ENCODE peak calls at places on chromosomes 1 and 21, in four cellular contexts. Z is A549, K is HepG2, U is K562. T is an unnamed sample.
A peak's percentile ranks its signal among the peaks of the same experiment; 100 is the strongest.

GRCh38 chr21:46552274-46552673 is 52.6 kb downstream of the S100B start:
- DNase-seq in Z (no peak), K (no peak), U (no peak), T (peak; percentile 50)

GRCh38 chr1:30697977-30698376 is 25.4 kb downstream of the MATN1 start:
- DNase-seq in Z (no peak), K (no peak), U (no peak), T (no peak)

GRCh38 chr1:245686446-245687030 is 531.8 kb downstream of the KIF26B start:
- DNase-seq in Z (no peak), K (no peak), U (no peak), T (no peak)

GRCh38 chr1:202220733-202221132 is 27.1 kb downstream of the LGR6 start:
- DNase-seq in Z (no peak), K (no peak), U (no peak), T (no peak)

GRCh38 chr1:47738560-47739182 is 258.5 kb downstream of the TRABD2B start:
- DNase-seq in Z (peak; percentile 12), K (peak; percentile 35), U (peak; percentile 78), T (peak; percentile 20)

GRCh38 chr1:110176299-110176956 is 26.1 kb downstream of the SLC6A17 start:
- DNase-seq in Z (no peak), K (no peak), U (no peak), T (no peak)

GRCh38 chr1:196366817-196367495 is 241.3 kb downstream of the KCNT2 start:
- DNase-seq in Z (no peak), K (no peak), U (no peak), T (no peak)

GRCh38 chr1:181469829-181470228 is 13.5 kb upstream of the CACNA1E start:
- DNase-seq in Z (peak; percentile 64), K (no peak), U (peak; percentile 34), T (peak; percentile 19)

GRCh38 chr1:200409761-200410565 is at the start of gene ZNF281:
- DNase-seq in Z (peak; percentile 92), K (peak; percentile 85), U (peak; percentile 98), T (peak; percentile 96)

GRCh38 chr1:209560952-209561351 is 22.6 kb upstream of the CAMK1G start:
- DNase-seq in Z (no peak), K (no peak), U (no peak), T (no peak)

GRCh38 chr1:42848823-42849537 is 2.6 kb downstream of the ZNF691 start:
- DNase-seq in Z (no peak), K (no peak), U (no peak), T (no peak)

GRCh38 chr1:87295720-87296119 is 33.0 kb upstream of the LMO4 start:
- DNase-seq in Z (no peak), K (no peak), U (no peak), T (no peak)

GRCh38 chr1:63379583-63379982 is 12.2 kb downstream of the ALG6 start:
- DNase-seq in Z (no peak), K (no peak), U (no peak), T (no peak)

GRCh38 chr1:2481885-2482284 is 5.8 kb downstream of the PLCH2 start:
- DNase-seq in Z (no peak), K (no peak), U (no peak), T (no peak)

GRCh38 chr1:42334240-42335049 is 590 bp downstream of the FOXJ3 start:
- DNase-seq in Z (peak; percentile 69), K (peak; percentile 65), U (no peak), T (peak; percentile 75)

GRCh38 chr1:43296207-43296606 is 4.6 kb upstream of the TIE1 start:
- DNase-seq in Z (no peak), K (no peak), U (no peak), T (no peak)

GRCh38 chr1:206581571-206581981 is 30.7 kb downstream of the EIF2D start:
- DNase-seq in Z (no peak), K (no peak), U (no peak), T (no peak)

GRCh38 chr1:99548924-99549605 is 96.8 kb upstream of the PALMD start:
- DNase-seq in Z (no peak), K (no peak), U (no peak), T (no peak)

GRCh38 chr1:224348137-224348536 is 8.5 kb upstream of the CNIH4 start:
- DNase-seq in Z (no peak), K (no peak), U (no peak), T (no peak)

GRCh38 chr1:156401681-156402081 is 32.7 kb downstream of the RHBG start:
- DNase-seq in Z (no peak), K (no peak), U (no peak), T (no peak)

GRCh38 chr1:245840971-245841370 is 666.1 kb downstream of the SMYD3 start:
- DNase-seq in Z (no peak), K (no peak), U (no peak), T (no peak)

GRCh38 chr1:244254467-244254866 is 197.2 kb downstream of the ADSS2 start:
- DNase-seq in Z (no peak), K (no peak), U (no peak), T (peak; percentile 96)

GRCh38 chr21:43193651-43194302 is 25.0 kb downstream of the CRYAA start:
- DNase-seq in Z (no peak), K (no peak), U (no peak), T (peak; percentile 77)

GRCh38 chr1:115492880-115493279 is 148.9 kb upstream of the VANGL1 start:
- DNase-seq in Z (no peak), K (no peak), U (no peak), T (no peak)

GRCh38 chr1:65422241-65423203 is 2.1 kb downstream of the LEPR start:
- DNase-seq in Z (peak; percentile 38), K (no peak), U (no peak), T (peak; percentile 2)

GRCh38 chr21:31252091-31252490 is 92.0 kb downstream of the TIAM1 start:
- DNase-seq in Z (no peak), K (no peak), U (no peak), T (no peak)

GRCh38 chr1:54926955-54927354 is 40.0 kb upstream of the DHCR24 start:
- DNase-seq in Z (no peak), K (peak; percentile 51), U (no peak), T (no peak)
- TF ChIP-seq MAX in Z (no peak), K (no peak), U (no peak), T (no peak)

DNA sequence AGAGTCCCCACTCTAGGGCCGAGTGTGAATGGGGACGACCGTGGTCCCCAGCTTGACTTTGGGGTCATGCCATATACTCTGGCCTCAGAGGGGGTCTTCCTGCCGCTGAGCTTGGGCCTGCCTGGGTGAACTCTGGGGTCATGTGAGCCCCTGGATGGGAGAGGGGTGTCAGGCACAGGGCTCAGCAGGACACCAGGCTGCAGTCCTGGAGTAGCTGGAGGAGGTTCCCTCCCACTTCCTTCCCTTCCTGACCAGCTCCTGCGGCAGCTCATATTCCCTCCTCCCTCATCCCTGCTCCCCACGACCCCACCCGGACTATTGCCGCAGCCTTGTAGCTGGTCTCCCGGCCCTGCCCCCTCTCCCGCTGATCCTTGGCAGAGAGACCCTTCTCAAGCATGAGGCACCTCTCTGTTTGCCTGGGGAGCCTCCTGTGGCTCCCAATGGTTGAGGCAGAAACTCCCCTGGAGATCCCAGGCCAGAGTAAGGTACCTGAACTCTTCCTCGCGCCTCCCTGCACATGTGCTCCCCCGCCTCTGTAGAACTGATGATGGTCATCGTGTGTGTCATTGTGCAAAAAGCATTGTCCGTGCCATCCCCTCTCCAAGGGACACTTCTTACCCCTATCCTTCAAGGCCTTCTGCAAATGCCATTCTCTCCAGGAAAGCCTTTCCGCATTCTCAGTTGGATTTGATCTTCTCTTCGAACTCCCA is 1.8 kb downstream of the TNFRSF1B start:
- DNase-seq in Z (no peak), K (no peak), U (peak; percentile 68), T (peak; percentile 37)
- H3K4me3 ChIP-seq in Z (no peak overlapping the region), K (no peak overlapping the region), U (peak overlapping the region; percentile 52), T (peak overlapping the region; percentile 65)

GRCh38 chr1:50237081-50237480 is 128.4 kb downstream of the ELAVL4 start:
- DNase-seq in Z (no peak), K (no peak), U (no peak), T (no peak)
- TF ChIP-seq MYC in Z (no peak), K (no peak), U (no peak), T (no peak)

GRCh38 chr1:173210716-173211231 is 3.6 kb upstream of the TNFSF4 start:
- DNase-seq in Z (no peak), K (peak; percentile 94), U (no peak), T (no peak)
- TF ChIP-seq MAX in Z (no peak), K (no peak), U (no peak), T (no peak)

DNA sequence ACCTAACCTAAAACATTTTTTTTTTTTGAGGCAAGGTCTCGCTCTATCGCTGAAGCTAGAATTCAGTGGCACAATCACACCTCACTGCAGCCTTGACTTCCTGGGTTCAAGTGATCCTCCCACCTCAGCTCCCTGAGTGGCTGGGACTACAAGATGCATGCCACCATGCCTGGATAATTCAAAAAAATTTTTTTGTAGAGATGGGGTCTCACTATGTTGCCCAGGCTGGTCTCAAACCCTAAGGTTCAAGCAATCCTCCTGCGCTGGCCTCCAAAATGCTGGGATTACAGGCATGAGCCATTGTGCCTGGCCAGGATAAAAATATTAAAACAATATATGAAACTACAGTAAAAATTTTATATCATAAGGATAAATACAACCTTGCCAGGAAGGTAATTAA is 4.9 kb downstream of the LIX1L start:
- DNase-seq in Z (no peak), K (no peak), U (no peak), T (no peak)
- H3K4me3 ChIP-seq in Z (no peak overlapping the region), K (no peak overlapping the region), U (no peak overlapping the region), T (no peak overlapping the region)

GRCh38 chr1:119108993-119109392 is 31.5 kb downstream of the WARS2 start:
- DNase-seq in Z (no peak), K (no peak), U (no peak), T (no peak)
- TF ChIP-seq MYC in Z (no peak), K (no peak), U (no peak), T (no peak)

GRCh38 chr1:21318057-21318713 is 27.9 kb upstream of the ECE1 start:
- DNase-seq in Z (no peak), K (no peak), U (no peak), T (no peak)

GRCh38 chr1:21317690-21318043 is 27.4 kb upstream of the ECE1 start:
- DNase-seq in Z (no peak), K (no peak), U (no peak), T (no peak)

GRCh38 chr1:21314797-21315396 is 24.6 kb upstream of the ECE1 start:
- DNase-seq in Z (no peak), K (no peak), U (no peak), T (no peak)

GRCh38 chr1:21318714-21319159 is 28.5 kb upstream of the ECE1 start:
- DNase-seq in Z (no peak), K (no peak), U (no peak), T (peak; percentile 60)

GRCh38 chr1:21317035-21317689 is 26.9 kb upstream of the ECE1 start:
- DNase-seq in Z (no peak), K (no peak), U (no peak), T (peak; percentile 53)
- TF ChIP-seq MAX in Z (no peak), K (no peak), U (no peak), T (no peak)

DNA sequence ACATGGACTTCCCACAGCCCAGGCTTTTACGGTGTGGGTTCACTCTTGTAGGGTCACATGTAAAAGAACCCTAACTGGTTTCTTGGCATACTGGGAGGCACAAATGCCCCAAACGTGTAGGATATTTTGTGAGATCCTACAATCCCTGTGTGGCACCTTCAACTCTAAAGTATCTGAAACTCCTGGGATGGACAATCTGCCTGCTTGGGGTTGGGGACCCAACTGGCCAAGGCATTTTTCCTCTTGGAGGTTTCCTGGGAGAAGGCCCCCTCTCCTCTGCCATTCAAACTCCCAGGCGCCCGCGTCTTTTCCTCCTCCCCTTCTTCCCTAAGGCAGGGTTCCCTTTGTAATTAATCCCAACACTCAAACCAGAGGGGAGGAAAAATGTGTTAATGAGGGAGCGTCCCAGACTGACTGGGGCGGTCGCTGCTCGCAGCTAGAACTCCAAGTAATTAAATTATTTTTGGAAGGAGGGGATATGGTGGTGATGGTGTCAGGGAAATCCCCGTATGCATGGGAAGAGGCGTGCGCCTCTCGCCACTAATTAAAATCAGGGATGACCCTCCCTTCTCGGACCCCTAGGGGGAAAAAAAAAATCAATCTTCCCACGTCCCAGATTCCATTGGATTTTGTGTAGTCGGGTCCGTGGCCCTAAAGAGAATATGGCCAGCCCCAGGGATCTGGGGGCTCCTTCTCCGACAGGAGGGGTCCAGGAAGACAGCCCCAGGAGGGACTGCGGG is 650 bp upstream of the VANGL2 start:
- DNase-seq in Z (no peak), K (no peak), U (no peak), T (no peak)
- H3K4me3 ChIP-seq in Z (peak overlapping the region; percentile 75), K (peak overlapping the region; percentile 58), U (peak overlapping the region; percentile 47), T (no peak overlapping the region)